ENCODE peak calls at places on chromosomes 5 and 9, in six cellular contexts. H, W, M, D, B and A are unnamed samples. For H3K4me1, the result is how much of the 10 kb centered on the place peaks cover.

GRCh38 chr5:76376141-76376900 is 26.8 kb upstream of the IQGAP2 start:
- DNase-seq in H (no peak), W (peak), M (no peak), D (no peak), B (no peak), A (no peak)

GRCh38 chr5:112228672-112229071 is 190.4 kb downstream of the EPB41L4A start:
- DNase-seq in H (peak), W (peak), M (peak), D (peak), B (peak), A (peak)

GRCh38 chr9:120910643-120911042 is 16.0 kb downstream of the TRAF1 start:
- DNase-seq in H (no peak), W (no peak), M (no peak), D (no peak), B (no peak), A (no peak)

GRCh38 chr5:98772415-98773213 is 849 bp upstream of the RGMB start:
- DNase-seq in H (peak), W (no peak), M (peak), D (peak), B (peak), A (peak)

GRCh38 chr5:1437452-1437851 is 7.8 kb downstream of the SLC6A3 start:
- DNase-seq in H (no peak), W (peak), M (peak), D (no peak), B (no peak), A (peak)

GRCh38 chr9:132548971-132549649 is 33.3 kb upstream of the BARHL1 start:
- DNase-seq in H (no peak), W (no peak), M (peak), D (peak), B (no peak), A (no peak)

GRCh38 chr5:80930940-80931339 is 29.2 kb upstream of the RASGRF2 start:
- DNase-seq in H (no peak), W (no peak), M (no peak), D (no peak), B (no peak), A (no peak)

GRCh38 chr5:160312960-160313734 is 783 bp upstream of the CCNJL start:
- DNase-seq in H (no peak), W (no peak), M (no peak), D (no peak), B (no peak), A (no peak)

GRCh38 chr5:176360894-176361436 is 599 bp downstream of the KIAA1191 start:
- DNase-seq in H (no peak), W (peak), M (no peak), D (no peak), B (peak), A (peak)

GRCh38 chr5:134555889-134556311 is 30.4 kb downstream of the JADE2 start:
- DNase-seq in H (no peak), W (peak), M (peak), D (peak), B (no peak), A (peak)

DNA sequence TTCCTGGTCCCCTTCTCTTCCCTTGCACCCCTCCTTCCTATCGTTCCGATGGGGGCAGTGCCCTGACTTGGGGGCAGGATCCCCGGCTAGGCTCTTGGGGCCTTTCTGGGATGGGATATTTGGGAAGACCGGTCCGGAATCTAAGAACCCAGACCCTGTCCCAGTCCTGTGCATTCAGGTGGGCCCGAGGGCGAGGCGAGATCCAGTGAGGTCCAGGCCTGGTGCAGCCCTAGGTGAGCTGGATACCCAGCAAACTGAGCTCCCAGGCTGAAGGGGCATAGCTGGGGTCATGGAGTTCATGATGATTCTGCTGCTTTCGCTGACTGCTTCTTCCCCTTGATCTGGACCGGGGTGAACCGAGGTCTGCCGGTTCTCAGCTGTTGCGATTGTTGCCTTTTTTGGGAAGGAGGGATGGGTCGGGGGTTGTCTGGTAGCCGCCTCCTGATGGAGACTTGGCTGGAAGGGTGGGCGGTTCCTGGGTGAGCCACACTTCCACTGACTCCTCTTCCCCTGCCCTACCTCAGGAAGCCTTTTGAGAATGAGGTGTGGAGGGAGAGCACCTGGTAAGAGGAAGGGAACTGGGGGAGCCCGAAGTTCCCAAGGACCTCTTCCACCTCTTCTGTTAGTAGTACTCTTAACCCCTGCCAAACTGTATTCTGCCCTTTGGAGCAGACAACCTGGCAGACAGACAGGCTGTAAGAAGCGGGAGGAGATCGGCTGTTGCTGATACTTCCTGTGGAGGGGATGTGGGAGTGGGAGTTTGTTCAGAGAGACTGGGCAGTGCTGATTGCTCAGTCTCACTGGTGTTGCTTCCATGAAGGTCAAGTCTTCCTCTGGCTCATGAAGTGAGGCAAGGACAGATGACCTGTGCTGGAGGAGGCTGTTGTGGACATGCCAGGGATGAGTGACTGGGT is 1.0 kb downstream of the LRRC8A start:
- DNase-seq in H (no peak), W (no peak), M (no peak), D (peak), B (no peak), A (no peak)
- H3K4me3 ChIP-seq in H (peak), W (peak), M (peak), D (peak), B (peak), A (peak)

DNA sequence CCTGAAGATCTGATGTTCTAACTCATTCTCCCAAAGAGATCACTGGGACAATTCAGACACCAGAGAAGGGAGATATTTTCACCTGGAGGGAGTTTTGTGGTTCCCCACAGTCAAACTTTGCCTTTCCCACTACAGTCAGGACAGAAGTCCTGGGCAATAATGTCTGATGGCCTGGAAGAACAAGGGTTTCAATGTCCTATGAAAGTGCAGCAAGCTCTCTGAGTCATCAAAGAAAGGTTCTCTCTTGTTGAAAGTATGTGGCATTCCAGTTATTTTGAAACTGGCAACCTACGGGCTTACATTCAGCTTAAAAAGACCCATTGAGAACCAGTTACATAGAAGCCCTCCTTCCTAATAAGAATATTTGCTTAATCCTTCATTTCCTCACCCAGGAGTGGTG is 103.9 kb downstream of the INSYN2B start:
- DNase-seq in H (no peak), W (peak), M (no peak), D (no peak), B (no peak), A (no peak)
- H3K4me1 ChIP-seq in H (under half), W (under half), M (under half), D (under half), B (under half), A (under half)

GRCh38 chr9:4211022-4211421 is 88.8 kb downstream of the GLIS3 start:
- DNase-seq in H (no peak), W (no peak), M (no peak), D (no peak), B (no peak), A (no peak)

GRCh38 chr9:4207881-4208615 is 91.8 kb downstream of the GLIS3 start:
- DNase-seq in H (no peak), W (peak), M (no peak), D (no peak), B (peak), A (no peak)

GRCh38 chr9:4207476-4207875 is 92.4 kb downstream of the GLIS3 start:
- DNase-seq in H (no peak), W (no peak), M (no peak), D (no peak), B (no peak), A (no peak)

GRCh38 chr9:4211806-4212205 is 88.1 kb downstream of the GLIS3 start:
- DNase-seq in H (no peak), W (no peak), M (no peak), D (no peak), B (no peak), A (no peak)

GRCh38 chr9:4206718-4207117 is 93.2 kb downstream of the GLIS3 start:
- DNase-seq in H (no peak), W (no peak), M (no peak), D (no peak), B (no peak), A (no peak)
- TF ChIP-seq CTCF in H (no peak), W (no peak), M (no peak), D (no peak), B (no peak), A (no peak)

GRCh38 chr9:127968717-127969383 is 11.9 kb downstream of the EEIG1 start:
- DNase-seq in H (peak), W (peak), M (peak), D (peak), B (peak), A (no peak)
- H3K4me3 ChIP-seq in H (no peak), W (no peak), M (no peak), D (no peak), B (no peak), A (no peak)

GRCh38 chr9:21831841-21832509 is 29.5 kb downstream of the MTAP start:
- DNase-seq in H (peak), W (peak), M (no peak), D (no peak), B (no peak), A (no peak)

GRCh38 chr9:21833090-21833801 is 30.8 kb downstream of the MTAP start:
- DNase-seq in H (peak), W (no peak), M (no peak), D (no peak), B (no peak), A (peak)

GRCh38 chr9:21836437-21837161 is 34.2 kb downstream of the MTAP start:
- DNase-seq in H (peak), W (peak), M (peak), D (no peak), B (no peak), A (no peak)

GRCh38 chr9:21837501-21837900 is 35.1 kb downstream of the MTAP start:
- DNase-seq in H (no peak), W (no peak), M (no peak), D (no peak), B (no peak), A (no peak)

DNA sequence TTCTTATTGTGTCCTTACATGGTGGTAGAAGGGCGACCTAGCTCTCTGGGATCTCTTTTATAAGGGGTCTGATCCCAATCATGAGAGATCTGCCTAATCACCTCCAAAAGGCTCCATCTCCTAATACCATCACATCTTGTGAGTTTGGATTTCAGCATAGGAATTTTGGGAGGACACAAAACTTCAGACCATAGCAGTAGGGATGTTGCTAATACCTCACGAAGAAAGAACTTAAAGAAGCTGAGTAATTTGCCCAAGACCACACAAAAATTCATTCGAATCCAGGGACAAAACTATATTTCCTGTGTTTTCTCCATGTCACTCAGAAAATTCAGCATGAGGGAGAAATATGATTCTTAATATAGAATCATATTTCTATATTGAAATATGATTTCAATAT is 32.7 kb downstream of the MTAP start:
- DNase-seq in H (no peak), W (no peak), M (no peak), D (no peak), B (no peak), A (no peak)
- H3K4me1 ChIP-seq in H (half or more), W (under half), M (half or more), D (under half), B (under half), A (half or more)

GRCh38 chr5:153756540-153756939 is 266.1 kb downstream of the GRIA1 start:
- DNase-seq in H (no peak), W (peak), M (no peak), D (no peak), B (no peak), A (no peak)
- TF ChIP-seq CTCF in H (peak), W (peak), M (no peak), D (no peak), B (no peak), A (peak)